ENCODE peak calls at places on chromosomes 11 and 22, in five cellular contexts. B, P, S, A and X are unnamed samples.

GRCh38 chr22:50177537-50178470 is 7.3 kb downstream of the PANX2 start:
- DNase-seq in B (peak; percentile 57), P (no peak), S (no peak), A (no peak), X (no peak)

GRCh38 chr11:122785156-122785605 is 53.1 kb upstream of the CRTAM start:
- DNase-seq in B (no peak), P (no peak), S (no peak), A (no peak), X (no peak)

GRCh38 chr11:134045799-134046635 is 22.9 kb upstream of the JAM3 start:
- DNase-seq in B (no peak), P (no peak), S (no peak), A (no peak), X (no peak)

GRCh38 chr11:36558511-36559413 is 9.0 kb upstream of the RAG1 start:
- DNase-seq in B (no peak), P (no peak), S (no peak), A (no peak), X (no peak)

GRCh38 chr22:32233091-32233490 is 22.1 kb downstream of the SLC5A4 start:
- DNase-seq in B (no peak), P (no peak), S (no peak), A (no peak), X (no peak)

GRCh38 chr22:45708145-45708544 is 36.5 kb downstream of the ATXN10 start:
- DNase-seq in B (no peak), P (no peak), S (no peak), A (no peak), X (no peak)

GRCh38 chr11:47104337-47104950 is 72.2 kb downstream of the ARFGAP2 start:
- DNase-seq in B (no peak), P (no peak), S (no peak), A (no peak), X (no peak)

GRCh38 chr11:115682101-115682500 is 177.9 kb upstream of the CADM1 start:
- DNase-seq in B (no peak), P (no peak), S (no peak), A (no peak), X (no peak)

GRCh38 chr11:110571286-110571685 is 141.0 kb downstream of the ARHGAP20 start:
- DNase-seq in B (no peak), P (no peak), S (no peak), A (no peak), X (no peak)

GRCh38 chr11:28383471-28383870 is 275.3 kb downstream of the METTL15 start:
- DNase-seq in B (no peak), P (no peak), S (no peak), A (no peak), X (no peak)

GRCh38 chr22:29328566-29329500 is 13.3 kb upstream of the RASL10A start:
- DNase-seq in B (no peak), P (no peak), S (no peak), A (no peak), X (no peak)

GRCh38 chr11:111603633-111604130 is 1.4 kb downstream of the SIK2 start:
- DNase-seq in B (no peak), P (no peak), S (no peak), A (no peak), X (no peak)

GRCh38 chr11:111602865-111603632 is 800 bp downstream of the SIK2 start:
- DNase-seq in B (peak; percentile 76), P (peak; percentile 44), S (no peak), A (peak; percentile 23), X (peak; percentile 53)

GRCh38 chr11:111601636-111601978 is 642 bp upstream of the SIK2 start:
- DNase-seq in B (no peak), P (no peak), S (no peak), A (no peak), X (no peak)

GRCh38 chr11:111604392-111605009 is 2.3 kb downstream of the SIK2 start:
- DNase-seq in B (no peak), P (no peak), S (no peak), A (no peak), X (no peak)

GRCh38 chr11:111601979-111602864 is at the start of gene SIK2:
- DNase-seq in B (peak; percentile 98), P (peak; percentile 95), S (peak; percentile 96), A (peak; percentile 94), X (peak; percentile 96)
- TF ChIP-seq POLR2A in B (peak; percentile 43), P (peak; percentile 55), S (peak; percentile 59), A (peak; percentile 67), X (peak; percentile 72)

GRCh38 chr11:86408845-86409244 is 34.2 kb downstream of the CCDC81 start:
- DNase-seq in B (no peak), P (no peak), S (no peak), A (no peak), X (no peak)
- TF ChIP-seq CTCF in B (no peak), P (no peak), S (no peak), A (no peak), X (no peak)

DNA sequence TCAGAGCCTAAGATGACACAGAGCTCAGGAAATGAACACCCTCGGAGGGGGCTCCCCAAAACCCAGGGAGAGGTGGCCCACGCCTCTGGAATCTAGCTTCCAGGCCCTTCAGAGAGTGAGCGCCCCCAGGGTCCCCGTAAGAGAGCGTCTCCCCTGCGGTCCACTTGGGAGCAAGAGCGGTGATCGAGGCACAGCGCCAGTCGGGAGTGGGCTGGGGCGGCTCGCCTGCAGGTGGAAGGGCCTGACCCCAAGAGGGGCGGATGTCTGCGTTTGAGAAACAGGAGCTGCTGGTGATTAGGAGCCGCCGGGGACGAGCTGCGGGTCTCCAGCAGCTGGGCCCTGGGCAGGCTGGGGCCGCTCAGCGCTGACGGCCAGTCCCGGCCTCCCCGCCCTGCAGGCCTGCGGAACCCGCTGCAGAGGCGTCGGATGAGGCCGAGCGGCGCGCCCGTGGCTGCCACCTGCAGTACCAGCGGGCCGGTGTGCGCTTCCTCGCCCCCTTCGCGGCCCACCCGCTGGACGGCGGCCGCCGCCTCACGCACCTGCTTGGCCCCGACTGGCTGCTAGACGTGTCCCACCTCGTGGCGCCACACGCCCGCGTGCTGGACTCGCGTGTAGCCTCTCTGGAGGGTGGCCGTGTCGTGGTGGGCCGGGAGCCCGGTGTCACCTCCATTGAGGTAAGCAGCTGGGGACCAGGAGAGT is 10.0 kb downstream of the TMEM132A start:
- DNase-seq in B (no peak), P (no peak), S (no peak), A (no peak), X (no peak)
- TF ChIP-seq POLR2A in B (no peak), P (no peak), S (no peak), A (no peak), X (no peak)

GRCh38 chr22:40636380-40637180 is at the start of gene MRTFA:
- DNase-seq in B (peak; percentile 100), P (peak; percentile 100), S (peak; percentile 100), A (peak; percentile 100), X (peak; percentile 100)

GRCh38 chr22:40635008-40635939 is 1.2 kb downstream of the MRTFA start:
- DNase-seq in B (peak; percentile 61), P (no peak), S (peak; percentile 5), A (peak; percentile 48), X (no peak)

GRCh38 chr22:40635940-40636379 is 559 bp downstream of the MRTFA start:
- DNase-seq in B (no peak), P (peak; percentile 33), S (no peak), A (no peak), X (peak; percentile 25)

GRCh38 chr22:40638261-40638660 is 1.7 kb upstream of the MRTFA start:
- DNase-seq in B (no peak), P (no peak), S (no peak), A (no peak), X (no peak)

DNA sequence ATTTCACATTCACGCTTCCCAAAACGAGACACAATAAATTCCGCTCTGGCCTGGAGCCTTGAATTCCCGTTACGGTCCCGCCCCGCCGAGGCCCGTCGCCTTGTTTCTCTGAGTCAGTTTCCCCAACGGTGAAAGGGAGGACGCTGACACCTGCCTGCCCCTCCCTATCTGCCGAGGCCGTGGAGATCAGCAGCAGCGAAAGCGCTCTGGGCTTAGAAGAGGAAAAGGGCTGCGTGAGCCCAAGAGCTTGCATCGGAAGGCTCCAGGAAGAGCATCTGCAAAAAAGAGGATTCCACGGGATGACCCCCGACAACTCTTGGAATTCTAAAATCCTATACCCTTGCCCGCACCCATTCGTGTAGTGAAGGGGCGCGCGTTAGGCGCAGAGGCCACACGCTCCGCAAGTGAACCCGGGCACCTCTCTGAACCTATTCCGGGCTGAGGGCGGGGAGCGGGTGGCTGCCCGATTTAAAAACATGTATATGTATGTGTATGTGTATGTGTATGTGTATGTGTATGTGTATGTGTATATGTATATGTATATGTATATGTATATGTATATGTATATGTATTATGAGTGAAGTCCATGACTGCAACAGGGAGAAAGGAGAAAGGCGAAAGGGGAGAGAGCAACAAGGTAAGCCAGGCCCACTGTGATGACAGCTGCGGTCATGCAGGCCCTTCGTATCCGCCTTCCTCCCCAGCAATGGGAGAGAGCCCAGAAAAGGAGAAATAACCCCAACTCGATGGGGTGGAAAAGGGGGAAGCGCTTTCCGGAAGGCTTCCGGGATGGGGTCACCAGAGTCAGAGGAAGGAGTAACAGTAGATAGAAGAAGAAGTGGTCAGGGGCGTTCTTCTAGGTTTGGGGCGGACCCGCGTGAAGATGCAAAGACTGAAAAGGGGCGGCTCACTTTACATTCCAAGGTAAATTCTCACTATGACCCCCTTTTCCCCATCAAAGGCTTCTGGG is 947 bp upstream of the MRTFA start:
- DNase-seq in B (no peak), P (peak; percentile 70), S (peak; percentile 16), A (no peak), X (no peak)
- TF ChIP-seq CTCF in B (no peak), P (no peak), S (no peak), A (no peak), X (no peak)

DNA sequence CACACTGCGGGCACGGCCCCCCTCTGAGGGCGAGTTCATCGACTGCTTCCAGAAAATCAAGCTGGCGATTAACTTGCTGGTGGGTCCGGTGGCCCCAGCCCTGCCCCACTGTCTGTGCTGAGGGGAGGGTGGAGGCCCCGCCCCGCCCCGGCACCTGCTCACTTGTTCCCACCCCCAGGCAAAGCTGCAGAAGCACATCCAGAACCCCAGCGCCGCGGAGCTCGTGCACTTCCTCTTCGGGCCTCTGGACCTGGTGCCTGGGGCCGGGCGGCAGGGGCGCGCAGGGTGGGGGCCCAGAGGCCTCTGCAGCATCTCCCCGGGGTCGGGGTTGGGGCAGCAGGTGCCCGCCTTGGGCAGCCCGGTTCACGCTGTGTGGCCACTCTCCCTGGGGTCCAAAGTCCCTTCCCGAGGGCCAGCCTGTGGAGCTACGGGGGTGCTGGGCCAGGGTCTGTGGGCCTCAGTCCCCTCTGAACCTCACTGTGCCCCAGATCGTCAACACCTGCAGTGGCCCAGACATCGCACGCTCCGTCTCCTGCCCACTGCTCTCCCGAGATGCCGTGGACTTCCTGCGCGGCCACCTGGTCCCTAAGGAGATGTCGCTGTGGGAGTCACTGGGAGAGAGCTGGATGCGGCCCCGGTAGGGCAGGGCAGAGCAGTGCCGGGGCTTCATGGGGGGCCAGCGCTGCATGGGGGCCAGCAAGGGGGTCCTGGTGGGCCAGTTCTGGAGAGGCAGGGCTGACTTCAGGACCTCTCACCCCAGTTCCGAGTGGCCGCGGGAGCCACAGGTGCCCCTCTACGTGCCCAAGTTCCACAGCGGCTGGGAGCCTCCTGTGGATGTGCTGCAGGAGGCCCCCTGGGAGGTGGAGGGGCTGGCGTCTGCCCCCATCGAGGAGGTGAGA is 16.1 kb downstream of the EPS8L2 start:
- DNase-seq in B (no peak), P (peak; percentile 61), S (no peak), A (no peak), X (no peak)
- TF ChIP-seq POLR2A in B (no peak), P (no peak), S (no peak), A (no peak), X (no peak)